ENCODE peak calls at places on chromosome 10, in five cellular contexts. D, Q, B, N and R are unnamed samples.
A peak's percentile ranks its signal among the peaks of the same experiment; 100 is the strongest.

GRCh38 chr10:75209325-75210192 is 1.0 kb upstream of the VDAC2 start:
- DNase-seq in D (peak; percentile 81), Q (peak; percentile 43), B (peak; percentile 75), N (peak; percentile 65), R (peak; percentile 75)

GRCh38 chr10:119396008-119396708 is 146.4 kb downstream of the RGS10 start:
- DNase-seq in D (no peak), Q (no peak), B (no peak), N (no peak), R (no peak)

GRCh38 chr10:71893258-71893815 is 42.3 kb upstream of the PSAP start:
- DNase-seq in D (no peak), Q (no peak), B (no peak), N (no peak), R (no peak)

GRCh38 chr10:21417172-21417712 is 108.2 kb downstream of the SKIDA1 start:
- DNase-seq in D (no peak), Q (no peak), B (no peak), N (no peak), R (no peak)

GRCh38 chr10:14571866-14572507 is 202.7 kb downstream of the FAM107B start:
- DNase-seq in D (no peak), Q (peak; percentile 41), B (peak; percentile 79), N (peak; percentile 59), R (peak; percentile 66)

GRCh38 chr10:26755443-26755903 is 58.0 kb downstream of the PDSS1 start:
- DNase-seq in D (no peak), Q (no peak), B (no peak), N (peak; percentile 65), R (no peak)

GRCh38 chr10:101485681-101486554 is 102.1 kb downstream of the POLL start:
- DNase-seq in D (peak; percentile 33), Q (no peak), B (no peak), N (no peak), R (no peak)

GRCh38 chr10:130443236-130443635 is 307.0 kb downstream of the GLRX3 start:
- DNase-seq in D (no peak), Q (no peak), B (no peak), N (no peak), R (no peak)

GRCh38 chr10:125105856-125106255 is 54.5 kb downstream of the CTBP2 start:
- DNase-seq in D (no peak), Q (no peak), B (no peak), N (no peak), R (no peak)

GRCh38 chr10:7789390-7789789 is 1.4 kb downstream of the ATP5F1C start:
- DNase-seq in D (no peak), Q (no peak), B (no peak), N (peak; percentile 48), R (no peak)

GRCh38 chr10:102963237-102963886 is 45.3 kb downstream of the CNNM2 start:
- DNase-seq in D (no peak), Q (no peak), B (no peak), N (peak; percentile 37), R (no peak)

GRCh38 chr10:14947268-14947667 is 6.6 kb downstream of the DCLRE1C start:
- DNase-seq in D (no peak), Q (no peak), B (no peak), N (no peak), R (no peak)

GRCh38 chr10:104923501-104923900 is 282.4 kb downstream of the SORCS3 start:
- DNase-seq in D (no peak), Q (no peak), B (no peak), N (no peak), R (no peak)

GRCh38 chr10:52074505-52074904 is 239.6 kb upstream of the DKK1 start:
- DNase-seq in D (no peak), Q (no peak), B (no peak), N (no peak), R (no peak)

GRCh38 chr10:15393417-15393816 is 22.3 kb upstream of the FAM171A1 start:
- DNase-seq in D (no peak), Q (no peak), B (no peak), N (no peak), R (no peak)

GRCh38 chr10:4409281-4409680 is 416.7 kb upstream of the AKR1E2 start:
- DNase-seq in D (no peak), Q (no peak), B (no peak), N (no peak), R (no peak)

GRCh38 chr10:30098624-30099023 is 39.2 kb upstream of the JCAD start:
- DNase-seq in D (no peak), Q (no peak), B (no peak), N (peak; percentile 92), R (no peak)

GRCh38 chr10:8498881-8499280 is 444.4 kb downstream of the GATA3 start:
- DNase-seq in D (no peak), Q (no peak), B (no peak), N (no peak), R (no peak)

GRCh38 chr10:79028456-79029010 is 40.2 kb upstream of the ZMIZ1 start:
- DNase-seq in D (no peak), Q (no peak), B (no peak), N (no peak), R (no peak)

GRCh38 chr10:95906675-95907453 is 911 bp upstream of the CC2D2B start:
- DNase-seq in D (peak; percentile 45), Q (peak; percentile 3), B (peak; percentile 26), N (peak; percentile 67), R (no peak)

GRCh38 chr10:35453855-35454532 is 117.7 kb downstream of the CCNY start:
- DNase-seq in D (no peak), Q (no peak), B (no peak), N (peak; percentile 74), R (no peak)

GRCh38 chr10:52658112-52658511 is 114.5 kb downstream of the MBL2 start:
- DNase-seq in D (no peak), Q (no peak), B (no peak), N (no peak), R (no peak)

GRCh38 chr10:24622781-24623301 is 100.8 kb downstream of the ARHGAP21 start:
- DNase-seq in D (no peak), Q (no peak), B (no peak), N (peak; percentile 66), R (no peak)

GRCh38 chr10:64699244-64699643 is 1178.0 kb downstream of the REEP3 start:
- DNase-seq in D (no peak), Q (no peak), B (no peak), N (no peak), R (no peak)

GRCh38 chr10:51176976-51177690 is 102.8 kb downstream of the PRKG1 start:
- DNase-seq in D (no peak), Q (no peak), B (no peak), N (peak; percentile 77), R (no peak)

GRCh38 chr10:49054753-49055152 is 60.6 kb downstream of the VSTM4 start:
- DNase-seq in D (no peak), Q (no peak), B (no peak), N (no peak), R (no peak)

GRCh38 chr10:7797582-7797981 is 9.6 kb downstream of the ATP5F1C start:
- DNase-seq in D (no peak), Q (no peak), B (no peak), N (peak; percentile 96), R (no peak)

GRCh38 chr10:93438796-93439253 is 43.3 kb downstream of the MYOF start:
- DNase-seq in D (peak; percentile 61), Q (no peak), B (peak; percentile 77), N (no peak), R (peak; percentile 82)
- H3K4me1 ChIP-seq in D (peaks cover 26% of the 10 kb centered on the region), Q (peaks cover 91% of the 10 kb centered on the region), B (no peaks in the 10 kb centered on the region), N (peaks cover 41% of the 10 kb centered on the region), R (peaks cover 46% of the 10 kb centered on the region)

DNA sequence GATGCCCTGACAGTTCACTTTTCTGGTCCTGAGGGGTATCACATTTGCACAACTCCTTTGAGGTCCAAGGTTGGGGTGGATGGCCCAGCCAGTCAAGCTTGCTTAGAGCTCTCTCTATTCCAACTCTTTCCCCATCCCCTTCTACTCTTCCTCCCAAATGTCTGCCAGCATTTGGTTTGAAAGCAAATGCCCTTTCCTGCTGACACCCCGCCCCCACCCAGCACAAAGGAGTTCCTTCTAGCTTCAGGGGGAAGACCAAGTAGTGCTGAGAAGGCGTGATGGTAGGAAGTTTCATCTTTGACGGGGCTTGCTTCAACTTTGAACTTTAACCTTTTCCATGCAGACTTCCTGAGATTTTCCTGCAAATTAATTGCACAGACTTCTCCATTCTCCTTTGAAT is 137.5 kb upstream of the TCF7L2 start:
- DNase-seq in D (no peak), Q (no peak), B (no peak), N (no peak), R (no peak)
- H3K27ac ChIP-seq in D (no peak overlapping the region), Q (peak overlapping the region; percentile 19), B (no peak overlapping the region), N (peak overlapping the region; percentile 80), R (peak overlapping the region; percentile 53)

DNA sequence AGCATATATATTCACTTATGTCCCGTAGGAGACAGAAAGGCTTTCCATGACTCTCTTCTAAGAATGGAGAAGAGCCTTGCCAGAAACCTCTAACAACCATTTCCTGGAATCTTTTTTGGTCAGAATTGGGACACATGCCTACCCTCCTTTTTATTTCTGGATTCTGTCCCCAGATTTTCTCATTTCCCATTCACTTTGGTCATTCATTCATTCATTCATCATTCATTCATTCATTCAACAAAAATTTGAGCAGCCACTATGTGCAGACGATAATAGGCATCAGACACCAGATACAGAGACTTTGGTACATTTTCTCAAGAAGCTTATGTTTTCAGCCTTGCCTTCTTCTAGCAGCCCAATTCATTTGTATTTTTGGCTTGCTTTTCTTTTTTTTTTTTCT is 6.0 kb downstream of the ENTPD7 start:
- DNase-seq in D (no peak), Q (no peak), B (no peak), N (no peak), R (no peak)
- H3K4me1 ChIP-seq in D (no peaks in the 10 kb centered on the region), Q (peaks cover 1% of the 10 kb centered on the region), B (peaks cover 10% of the 10 kb centered on the region), N (no peaks in the 10 kb centered on the region), R (peaks cover 5% of the 10 kb centered on the region)

GRCh38 chr10:69459101-69459805 is 8.0 kb downstream of the TSPAN15 start:
- DNase-seq in D (no peak), Q (no peak), B (no peak), N (no peak), R (no peak)
- H3K27ac ChIP-seq in D (peak overlapping the region; percentile 71), Q (no peak overlapping the region), B (no peak overlapping the region), N (no peak overlapping the region), R (peak overlapping the region; percentile 78)

GRCh38 chr10:33664070-33664469 is 329.6 kb upstream of the NRP1 start:
- DNase-seq in D (no peak), Q (no peak), B (no peak), N (no peak), R (no peak)
- H3K4me1 ChIP-seq in D (no peaks in the 10 kb centered on the region), Q (no peaks in the 10 kb centered on the region), B (no peaks in the 10 kb centered on the region), N (peaks cover 2% of the 10 kb centered on the region), R (no peaks in the 10 kb centered on the region)

DNA sequence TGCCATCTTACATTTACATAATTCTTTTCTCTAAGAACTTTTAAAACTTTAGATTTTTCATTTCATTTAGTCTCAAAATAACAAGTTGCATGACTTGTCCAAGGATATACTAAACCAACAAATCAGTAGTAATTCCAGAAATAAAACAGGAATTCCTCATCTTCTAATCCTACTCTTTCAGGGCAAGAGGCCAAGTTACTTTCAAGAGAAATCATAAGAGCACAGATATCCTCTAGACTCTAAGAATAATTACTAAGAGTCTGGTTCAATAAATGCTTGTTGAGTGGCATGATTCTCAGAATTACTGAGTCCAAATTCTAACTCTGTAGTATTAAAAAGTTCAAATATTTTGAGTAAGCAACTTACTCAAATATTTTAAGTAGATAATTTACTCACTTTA is 12.9 kb downstream of the PDZD8 start:
- DNase-seq in D (no peak), Q (no peak), B (no peak), N (peak; percentile 32), R (no peak)
- H3K27ac ChIP-seq in D (no peak overlapping the region), Q (no peak overlapping the region), B (no peak overlapping the region), N (no peak overlapping the region), R (no peak overlapping the region)